ENCODE peak calls at places on chromosomes 13 and 19, in six cellular contexts. One of them, this sample, is unnamed.

GRCh38 chr19:4553092-4553695 is 6.3 kb downstream of the SEMA6B start:
- DNase-seq in GM12892: no peak
- DNase-seq in testis: no peak
- DNase-seq in ascending aorta: no peak
- DNase-seq in activated CD8-positive, alpha-beta memory T cell treated with anti-CD3 and anti-CD28 coated beads, Interleukin-2, amount 10 ng/mL, durations not matched to agents 7 days and 5 days: no peak
- DNase-seq in fibroblast of the conjunctiva: no peak
- DNase-seq in this sample: no peak

GRCh38 chr13:74570834-74571233 is 436.6 kb upstream of the KLF12 start:
- DNase-seq in ascending aorta: no peak
- DNase-seq in testis: no peak
- DNase-seq in fibroblast of the conjunctiva: peak
- DNase-seq in activated CD8-positive, alpha-beta memory T cell treated with anti-CD3 and anti-CD28 coated beads, Interleukin-2, amount 10 ng/mL, durations not matched to agents 7 days and 5 days: no peak
- DNase-seq in GM12892: no peak
- DNase-seq in this sample: no peak

GRCh38 chr13:95643814-95644598 is 500 bp downstream of the DZIP1 start:
- DNase-seq in activated CD8-positive, alpha-beta memory T cell treated with anti-CD3 and anti-CD28 coated beads, Interleukin-2, amount 10 ng/mL, durations not matched to agents 7 days and 5 days: no peak
- DNase-seq in testis: peak
- DNase-seq in ascending aorta: no peak
- DNase-seq in fibroblast of the conjunctiva: no peak
- DNase-seq in GM12892: no peak
- DNase-seq in this sample: no peak

GRCh38 chr13:94020833-94021232 is 458.6 kb downstream of the DCT start:
- DNase-seq in fibroblast of the conjunctiva: no peak
- DNase-seq in ascending aorta: no peak
- DNase-seq in testis: no peak
- DNase-seq in GM12892: no peak
- DNase-seq in activated CD8-positive, alpha-beta memory T cell treated with anti-CD3 and anti-CD28 coated beads, Interleukin-2, amount 10 ng/mL, durations not matched to agents 7 days and 5 days: no peak
- DNase-seq in this sample: no peak

GRCh38 chr13:100520936-100521765 is 67.4 kb downstream of the GGACT start:
- DNase-seq in ascending aorta: no peak
- DNase-seq in testis: no peak
- DNase-seq in activated CD8-positive, alpha-beta memory T cell treated with anti-CD3 and anti-CD28 coated beads, Interleukin-2, amount 10 ng/mL, durations not matched to agents 7 days and 5 days: no peak
- DNase-seq in GM12892: no peak
- DNase-seq in fibroblast of the conjunctiva: no peak
- DNase-seq in this sample: no peak

GRCh38 chr13:23612182-23612581 is 42.0 kb downstream of the TNFRSF19 start:
- DNase-seq in ascending aorta: no peak
- DNase-seq in GM12892: no peak
- DNase-seq in fibroblast of the conjunctiva: no peak
- DNase-seq in activated CD8-positive, alpha-beta memory T cell treated with anti-CD3 and anti-CD28 coated beads, Interleukin-2, amount 10 ng/mL, durations not matched to agents 7 days and 5 days: no peak
- DNase-seq in testis: no peak
- DNase-seq in this sample: no peak

GRCh38 chr13:94705081-94705751 is 7.1 kb downstream of the SOX21 start:
- DNase-seq in GM12892: no peak
- DNase-seq in fibroblast of the conjunctiva: no peak
- DNase-seq in testis: no peak
- DNase-seq in activated CD8-positive, alpha-beta memory T cell treated with anti-CD3 and anti-CD28 coated beads, Interleukin-2, amount 10 ng/mL, durations not matched to agents 7 days and 5 days: no peak
- DNase-seq in ascending aorta: no peak
- DNase-seq in this sample: no peak

GRCh38 chr19:5519076-5519475 is 48.7 kb downstream of the TINCR start:
- DNase-seq in ascending aorta: no peak
- DNase-seq in GM12892: no peak
- DNase-seq in fibroblast of the conjunctiva: no peak
- DNase-seq in testis: no peak
- DNase-seq in activated CD8-positive, alpha-beta memory T cell treated with anti-CD3 and anti-CD28 coated beads, Interleukin-2, amount 10 ng/mL, durations not matched to agents 7 days and 5 days: no peak
- DNase-seq in this sample: no peak

GRCh38 chr13:50309872-50310594 is 294.8 kb downstream of the KCNRG start:
- DNase-seq in fibroblast of the conjunctiva: no peak
- DNase-seq in activated CD8-positive, alpha-beta memory T cell treated with anti-CD3 and anti-CD28 coated beads, Interleukin-2, amount 10 ng/mL, durations not matched to agents 7 days and 5 days: no peak
- DNase-seq in ascending aorta: no peak
- DNase-seq in testis: no peak
- DNase-seq in GM12892: no peak
- DNase-seq in this sample: no peak

GRCh38 chr19:752652-753517 is 2.0 kb downstream of the MISP start:
- DNase-seq in testis: no peak
- DNase-seq in ascending aorta: no peak
- DNase-seq in activated CD8-positive, alpha-beta memory T cell treated with anti-CD3 and anti-CD28 coated beads, Interleukin-2, amount 10 ng/mL, durations not matched to agents 7 days and 5 days: no peak
- DNase-seq in GM12892: no peak
- DNase-seq in fibroblast of the conjunctiva: peak
- DNase-seq in this sample: no peak

GRCh38 chr13:53201454-53202225 is 173.0 kb downstream of the OLFM4 start:
- DNase-seq in ascending aorta: no peak
- DNase-seq in fibroblast of the conjunctiva: no peak
- DNase-seq in GM12892: no peak
- DNase-seq in testis: peak
- DNase-seq in activated CD8-positive, alpha-beta memory T cell treated with anti-CD3 and anti-CD28 coated beads, Interleukin-2, amount 10 ng/mL, durations not matched to agents 7 days and 5 days: no peak
- DNase-seq in this sample: no peak

GRCh38 chr13:95552539-95553270 is at the start of gene CLDN10:
- DNase-seq in fibroblast of the conjunctiva: no peak
- DNase-seq in GM12892: peak
- DNase-seq in testis: peak
- DNase-seq in ascending aorta: no peak
- DNase-seq in activated CD8-positive, alpha-beta memory T cell treated with anti-CD3 and anti-CD28 coated beads, Interleukin-2, amount 10 ng/mL, durations not matched to agents 7 days and 5 days: no peak
- DNase-seq in this sample: no peak

GRCh38 chr13:84528408-84529055 is 646.3 kb upstream of the SLITRK1 start:
- DNase-seq in testis: no peak
- DNase-seq in GM12892: no peak
- DNase-seq in activated CD8-positive, alpha-beta memory T cell treated with anti-CD3 and anti-CD28 coated beads, Interleukin-2, amount 10 ng/mL, durations not matched to agents 7 days and 5 days: no peak
- DNase-seq in fibroblast of the conjunctiva: no peak
- DNase-seq in ascending aorta: no peak
- DNase-seq in this sample: no peak

GRCh38 chr13:72820156-72820897 is 38.4 kb downstream of the PIBF1 start:
- DNase-seq in GM12892: no peak
- DNase-seq in activated CD8-positive, alpha-beta memory T cell treated with anti-CD3 and anti-CD28 coated beads, Interleukin-2, amount 10 ng/mL, durations not matched to agents 7 days and 5 days: no peak
- DNase-seq in fibroblast of the conjunctiva: no peak
- DNase-seq in ascending aorta: no peak
- DNase-seq in testis: no peak
- DNase-seq in this sample: no peak

This sample was measured in GM19239.